ENCODE peak calls at places on chromosomes 5 and 9, in five cellular contexts. W is IMR-90, M is mesenchymal stem cell, H is neuronal stem cell, J is H9. G is an unnamed sample.

GRCh38 chr5:167684251-167684650 is 607.2 kb upstream of the WWC1 start:
- DNase-seq in W (peak; percentile 15), M (no peak), H (no peak), J (no peak), G (no peak)

GRCh38 chr9:12703996-12704395 is 10.8 kb downstream of the TYRP1 start:
- DNase-seq in W (peak; percentile 12), M (no peak), H (no peak), J (no peak), G (no peak)

GRCh38 chr5:125410501-125411162 is 664.2 kb upstream of the ZNF608 start:
- DNase-seq in W (peak; percentile 67), M (peak; percentile 57), H (no peak), J (no peak), G (no peak)

GRCh38 chr9:135792268-135793128 is 90.5 kb downstream of the KCNT1 start:
- DNase-seq in W (no peak), M (no peak), H (no peak), J (no peak), G (no peak)

GRCh38 chr9:137255448-137256114 is 454 bp downstream of the NELFB start:
- DNase-seq in W (no peak), M (peak; percentile 56), H (no peak), J (peak; percentile 74), G (no peak)

GRCh38 chr9:98992885-98993569 is 49.3 kb downstream of the COL15A1 start:
- DNase-seq in W (no peak), M (no peak), H (no peak), J (peak; percentile 5), G (no peak)

GRCh38 chr5:32443145-32443540 is 1.4 kb downstream of the ZFR start:
- DNase-seq in W (peak; percentile 57), M (peak; percentile 54), H (no peak), J (no peak), G (no peak)

GRCh38 chr5:57468481-57469165 is 14.0 kb downstream of the ACTBL2 start:
- DNase-seq in W (peak; percentile 85), M (peak; percentile 84), H (no peak), J (no peak), G (no peak)

GRCh38 chr9:117734523-117735314 is 30.5 kb downstream of the TLR4 start:
- DNase-seq in W (no peak), M (no peak), H (no peak), J (no peak), G (no peak)

GRCh38 chr9:12817702-12818101 is 42.9 kb downstream of the LURAP1L start:
- DNase-seq in W (peak; percentile 55), M (peak; percentile 79), H (no peak), J (no peak), G (no peak)

GRCh38 chr9:83967083-83967482 is 12.9 kb downstream of the HNRNPK start:
- DNase-seq in W (no peak), M (no peak), H (no peak), J (no peak), G (no peak)

GRCh38 chr9:84953797-84954695 is 284.5 kb downstream of the NTRK2 start:
- DNase-seq in W (peak; percentile 1), M (peak; percentile 61), H (peak; percentile 78), J (peak; percentile 87), G (peak; percentile 56)

GRCh38 chr5:66454186-66455078 is 141.8 kb upstream of the MAST4 start:
- DNase-seq in W (no peak), M (no peak), H (no peak), J (no peak), G (no peak)

GRCh38 chr5:35854248-35854647 is 2.4 kb upstream of the IL7R start:
- DNase-seq in W (no peak), M (no peak), H (no peak), J (no peak), G (no peak)

GRCh38 chr5:138840100-138840499 is 35.0 kb downstream of the LRRTM2 start:
- DNase-seq in W (no peak), M (no peak), H (no peak), J (no peak), G (no peak)

GRCh38 chr9:94445846-94446245 is 109.0 kb upstream of the PCAT7 start:
- DNase-seq in W (no peak), M (no peak), H (no peak), J (no peak), G (no peak)

GRCh38 chr5:14156611-14157493 is 13.7 kb downstream of the TRIO start:
- DNase-seq in W (peak; percentile 99), M (peak; percentile 99), H (no peak), J (no peak), G (no peak)

GRCh38 chr5:80569961-80570786 is at the start of gene ANKRD34B:
- DNase-seq in W (no peak), M (peak; percentile 28), H (peak; percentile 42), J (peak; percentile 86), G (peak; percentile 51)

GRCh38 chr9:36866840-36867239 is 167.2 kb downstream of the PAX5 start:
- DNase-seq in W (no peak), M (no peak), H (no peak), J (no peak), G (no peak)

GRCh38 chr5:134555889-134556311 is 30.4 kb downstream of the JADE2 start:
- DNase-seq in W (peak; percentile 68), M (peak; percentile 75), H (peak; percentile 39), J (peak; percentile 61), G (no peak)

GRCh38 chr5:159059722-159060121 is 40.0 kb downstream of the EBF1 start:
- DNase-seq in W (no peak), M (no peak), H (no peak), J (no peak), G (no peak)

GRCh38 chr5:37172957-37173356 is 76.2 kb downstream of the CPLANE1 start:
- DNase-seq in W (no peak), M (no peak), H (no peak), J (no peak), G (no peak)

GRCh38 chr5:74978347-74978746 is 74.0 kb downstream of the GCNT4 start:
- DNase-seq in W (no peak), M (no peak), H (no peak), J (no peak), G (no peak)

GRCh38 chr5:165457854-165458481 is 1952.5 kb downstream of the MAT2B start:
- DNase-seq in W (peak; percentile 55), M (peak; percentile 61), H (peak; percentile 26), J (peak; percentile 32), G (peak; percentile 9)

GRCh38 chr5:170745481-170746061 is 38.0 kb upstream of the GABRP start:
- DNase-seq in W (peak; percentile 12), M (peak; percentile 43), H (no peak), J (peak; percentile 91), G (peak; percentile 80)

GRCh38 chr5:77937015-77937908 is 161.1 kb upstream of the TBCA start:
- DNase-seq in W (no peak), M (no peak), H (no peak), J (no peak), G (no peak)

GRCh38 chr9:122930933-122931850 is at the start of gene ZBTB26:
- DNase-seq in W (peak; percentile 89), M (peak; percentile 97), H (peak; percentile 90), J (peak; percentile 98), G (peak; percentile 95)

GRCh38 chr9:124281934-124282351 is 24.2 kb downstream of the NEK6 start:
- DNase-seq in W (no peak), M (peak; percentile 71), H (no peak), J (no peak), G (no peak)

GRCh38 chr9:124277420-124277819 is 19.7 kb downstream of the NEK6 start:
- DNase-seq in W (no peak), M (no peak), H (no peak), J (no peak), G (no peak)

GRCh38 chr9:124278054-124278540 is 20.3 kb downstream of the NEK6 start:
- DNase-seq in W (no peak), M (peak; percentile 59), H (no peak), J (no peak), G (no peak)

GRCh38 chr9:124280176-124280691 is 22.5 kb downstream of the NEK6 start:
- DNase-seq in W (peak; percentile 91), M (peak; percentile 90), H (no peak), J (no peak), G (no peak)

DNA sequence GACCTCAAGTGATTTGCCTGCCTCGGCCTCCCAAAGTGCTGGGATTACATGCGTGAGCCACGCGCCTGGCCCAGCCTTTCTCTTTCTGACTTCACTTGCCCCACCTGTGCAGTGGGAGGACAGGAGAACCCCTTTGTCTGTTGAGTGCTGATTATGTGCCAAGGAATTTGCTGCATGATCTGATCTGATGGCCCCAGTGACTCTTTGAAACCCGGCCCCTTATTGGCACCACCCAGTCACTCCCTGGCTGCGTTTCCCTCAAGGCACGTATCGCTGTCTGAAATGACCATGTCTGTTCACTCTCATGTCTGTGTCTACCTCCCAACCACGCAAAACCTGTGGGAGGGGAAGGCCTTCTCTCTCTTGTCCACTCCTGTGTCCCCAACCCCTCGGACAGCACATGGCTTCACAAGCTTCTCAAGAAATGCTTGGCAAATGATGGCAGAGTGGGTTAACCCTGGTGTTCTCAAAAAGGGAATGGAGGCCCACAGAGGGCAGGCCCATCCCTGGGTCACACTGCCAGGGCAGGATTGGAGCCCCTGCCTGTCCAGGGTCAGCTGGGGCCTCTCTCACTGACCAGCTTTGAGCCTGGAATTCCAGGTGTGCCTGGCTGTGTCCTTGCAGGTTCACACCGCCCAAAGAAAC is 21.9 kb downstream of the NEK6 start:
- DNase-seq in W (no peak), M (peak; percentile 48), H (no peak), J (no peak), G (no peak)
- H4K91ac ChIP-seq in W (peak overlapping the region; percentile 89), M (peak overlapping the region; percentile 96), H (no peak overlapping the region), J (peak overlapping the region; percentile 77), G (no peak overlapping the region)

GRCh38 chr5:157767674-157768073 is 24.2 kb downstream of the LSM11 start:
- DNase-seq in W (no peak), M (no peak), H (no peak), J (no peak), G (no peak)
- H3K4ac ChIP-seq in W (no peak overlapping the region), M (no peak overlapping the region), H (no peak overlapping the region), J (no peak overlapping the region), G (no peak overlapping the region)

GRCh38 chr5:107915413-107915812 is 244.7 kb upstream of the EFNA5 start:
- DNase-seq in W (no peak), M (peak; percentile 6), H (no peak), J (no peak), G (no peak)

GRCh38 chr5:107919361-107919760 is 248.6 kb upstream of the EFNA5 start:
- DNase-seq in W (no peak), M (no peak), H (no peak), J (no peak), G (no peak)

GRCh38 chr5:107917983-107918382 is 247.2 kb upstream of the EFNA5 start:
- DNase-seq in W (no peak), M (no peak), H (no peak), J (no peak), G (no peak)

GRCh38 chr5:107916731-107917725 is 246.3 kb upstream of the EFNA5 start:
- DNase-seq in W (no peak), M (no peak), H (no peak), J (no peak), G (no peak)

GRCh38 chr5:107913511-107913910 is 242.8 kb upstream of the EFNA5 start:
- DNase-seq in W (no peak), M (no peak), H (no peak), J (no peak), G (no peak)
- H4K91ac ChIP-seq in W (no peak overlapping the region), M (no peak overlapping the region), H (no peak overlapping the region), J (no peak overlapping the region), G (no peak overlapping the region)

GRCh38 chr9:22008662-22009562 is at the start of gene CDKN2B:
- DNase-seq in W (peak; percentile 94), M (peak; percentile 97), H (peak; percentile 91), J (peak; percentile 95), G (no peak)
- H3K4ac ChIP-seq in W (peak within 1 kb of the TSS; percentile 47), M (peak within 1 kb of the TSS; percentile 94), H (no peak within 1 kb of the TSS), J (no peak within 1 kb of the TSS), G (no peak within 1 kb of the TSS)

GRCh38 chr9:131530546-131530929 is 525 bp downstream of the UCK1 start:
- DNase-seq in W (peak; percentile 15), M (peak; percentile 67), H (peak; percentile 18), J (no peak), G (peak; percentile 68)
- H4K91ac ChIP-seq in W (no peak overlapping the region), M (no peak overlapping the region), H (no peak overlapping the region), J (no peak overlapping the region), G (no peak overlapping the region)